ENCODE peak calls at places on chromosomes 6 and 20, in five cellular contexts. One of them, this sample, is unnamed.

GRCh38 chr6:10396775-10397174 is 18.1 kb downstream of the TFAP2A start:
- DNase-seq in adipocyte: no peak
- DNase-seq in HCT116: no peak
- DNase-seq in HepG2: no peak
- DNase-seq in AG10803: no peak
- DNase-seq in this sample: no peak

GRCh38 chr20:25277051-25277801 is 29.3 kb downstream of the PYGB start:
- DNase-seq in HepG2: no peak
- DNase-seq in HCT116: no peak
- DNase-seq in AG10803: no peak
- DNase-seq in adipocyte: no peak
- DNase-seq in this sample: no peak

GRCh38 chr6:13700232-13700631 is 11.4 kb downstream of the RANBP9 start:
- DNase-seq in HepG2: no peak
- DNase-seq in adipocyte: no peak
- DNase-seq in HCT116: no peak
- DNase-seq in AG10803: no peak
- DNase-seq in this sample: no peak

GRCh38 chr6:143872211-143872610 is 7.9 kb downstream of the ZC2HC1B start:
- DNase-seq in HepG2: no peak
- DNase-seq in AG10803: no peak
- DNase-seq in adipocyte: peak
- DNase-seq in HCT116: no peak
- DNase-seq in this sample: no peak

GRCh38 chr6:44128020-44128917 is 915 bp downstream of the TMEM63B start:
- DNase-seq in adipocyte: peak
- DNase-seq in HCT116: no peak
- DNase-seq in AG10803: no peak
- DNase-seq in HepG2: peak
- DNase-seq in this sample: no peak

GRCh38 chr20:4776079-4776630 is 54.4 kb downstream of the PRND start:
- DNase-seq in AG10803: no peak
- DNase-seq in HepG2: no peak
- DNase-seq in adipocyte: no peak
- DNase-seq in HCT116: no peak
- DNase-seq in this sample: no peak

GRCh38 chr20:19308151-19308550 is 95.7 kb downstream of the SLC24A3 start:
- DNase-seq in HCT116: no peak
- DNase-seq in AG10803: no peak
- DNase-seq in HepG2: no peak
- DNase-seq in adipocyte: no peak
- DNase-seq in this sample: no peak

GRCh38 chr20:18094191-18094590 is 36.5 kb upstream of the OVOL2 start:
- DNase-seq in AG10803: no peak
- DNase-seq in HepG2: no peak
- DNase-seq in adipocyte: no peak
- DNase-seq in HCT116: no peak
- DNase-seq in this sample: no peak

GRCh38 chr20:40265872-40266533 is 423.0 kb downstream of the MAFB start:
- DNase-seq in HCT116: no peak
- DNase-seq in HepG2: peak
- DNase-seq in AG10803: peak
- DNase-seq in adipocyte: peak
- DNase-seq in this sample: no peak

GRCh38 chr20:15682690-15683089 is 890.6 kb downstream of the KIF16B start:
- DNase-seq in HepG2: no peak
- DNase-seq in adipocyte: peak
- DNase-seq in AG10803: no peak
- DNase-seq in HCT116: no peak
- DNase-seq in this sample: no peak

GRCh38 chr6:142728910-142729481 is 216.0 kb downstream of the HIVEP2 start:
- DNase-seq in HepG2: no peak
- DNase-seq in adipocyte: peak
- DNase-seq in AG10803: peak
- DNase-seq in HCT116: no peak
- DNase-seq in this sample: peak

GRCh38 chr6:135505648-135506047 is 8.1 kb upstream of the AHI1 start:
- DNase-seq in adipocyte: no peak
- DNase-seq in HepG2: no peak
- DNase-seq in AG10803: peak
- DNase-seq in HCT116: no peak
- DNase-seq in this sample: no peak

GRCh38 chr20:4898845-4899244 is 102.5 kb downstream of the SLC23A2 start:
- DNase-seq in AG10803: no peak
- DNase-seq in HepG2: no peak
- DNase-seq in HCT116: no peak
- DNase-seq in adipocyte: no peak
- DNase-seq in this sample: no peak

GRCh38 chr6:151716446-151717047 is 90.9 kb upstream of the ESR1 start:
- DNase-seq in adipocyte: no peak
- DNase-seq in HepG2: peak
- DNase-seq in AG10803: no peak
- DNase-seq in HCT116: no peak
- DNase-seq in this sample: no peak

GRCh38 chr20:63736893-63737689 is 627 bp downstream of the LIME1 start:
- DNase-seq in HCT116: no peak
- DNase-seq in AG10803: no peak
- DNase-seq in adipocyte: no peak
- DNase-seq in HepG2: no peak
- DNase-seq in this sample: no peak

GRCh38 chr6:134891633-134892032 is 58.3 kb downstream of the ALDH8A1 start:
- DNase-seq in HepG2: no peak
- DNase-seq in adipocyte: no peak
- DNase-seq in HCT116: no peak
- DNase-seq in AG10803: no peak
- DNase-seq in this sample: no peak

GRCh38 chr6:12356983-12357972 is 67.1 kb downstream of the EDN1 start:
- DNase-seq in AG10803: peak
- DNase-seq in adipocyte: no peak
- DNase-seq in HCT116: no peak
- DNase-seq in HepG2: no peak
- DNase-seq in this sample: no peak

GRCh38 chr6:133567656-133568055 is 321.3 kb upstream of the TCF21 start:
- DNase-seq in AG10803: peak
- DNase-seq in adipocyte: peak
- DNase-seq in HCT116: no peak
- DNase-seq in HepG2: no peak
- DNase-seq in this sample: no peak

GRCh38 chr6:15511248-15512125 is 151.3 kb downstream of the DTNBP1 start:
- DNase-seq in HCT116: no peak
- DNase-seq in HepG2: no peak
- DNase-seq in AG10803: peak
- DNase-seq in adipocyte: no peak
- DNase-seq in this sample: no peak

GRCh38 chr20:58458342-58459057 is 56.7 kb downstream of the APCDD1L start:
- DNase-seq in adipocyte: no peak
- DNase-seq in HCT116: no peak
- DNase-seq in AG10803: no peak
- DNase-seq in HepG2: no peak
- DNase-seq in this sample: no peak

GRCh38 chr6:112979830-112980229 is 632.7 kb downstream of the RFPL4B start:
- DNase-seq in AG10803: peak
- DNase-seq in HepG2: no peak
- DNase-seq in adipocyte: peak
- DNase-seq in HCT116: no peak
- DNase-seq in this sample: no peak

GRCh38 chr6:140002406-140003022 is 628.1 kb upstream of the CITED2 start:
- DNase-seq in AG10803: peak
- DNase-seq in HCT116: no peak
- DNase-seq in HepG2: no peak
- DNase-seq in adipocyte: peak
- DNase-seq in this sample: no peak

GRCh38 chr20:12171927-12172581 is 254.4 kb downstream of the BTBD3 start:
- DNase-seq in HCT116: no peak
- DNase-seq in AG10803: peak
- DNase-seq in adipocyte: peak
- DNase-seq in HepG2: no peak
- DNase-seq in this sample: peak

DNA sequence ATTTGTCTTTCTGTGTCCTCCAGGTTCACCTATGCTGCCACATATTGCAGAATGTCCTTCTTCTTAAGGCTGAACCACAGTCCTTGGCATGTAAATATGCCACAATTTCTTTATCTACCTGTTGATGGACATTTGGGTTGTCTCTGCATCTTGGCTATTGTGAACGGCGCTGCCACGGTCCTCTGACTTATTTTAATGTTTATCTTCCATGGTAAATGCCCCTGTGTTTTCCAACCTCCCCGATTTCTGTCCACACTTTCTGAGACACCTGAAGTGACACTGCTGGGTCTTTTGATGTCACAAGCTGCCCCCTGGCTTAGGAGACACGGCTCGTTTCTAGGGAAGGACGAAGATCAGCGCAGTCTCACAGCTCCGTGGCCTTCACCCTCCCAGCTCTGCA is 128.3 kb upstream of the PDE10A start:
- DNase-seq in adipocyte: no peak
- DNase-seq in HepG2: no peak
- DNase-seq in AG10803: no peak
- DNase-seq in HCT116: no peak
- DNase-seq in this sample: no peak
- H3K4me3 ChIP-seq in adipocyte: no peak
- H3K4me3 ChIP-seq in HepG2: no peak
- H3K4me3 ChIP-seq in AG10803: no peak
- H3K4me3 ChIP-seq in HCT116: no peak
- H3K4me3 ChIP-seq in this sample: no peak

GRCh38 chr6:27667651-27668441 is 194.9 kb upstream of the ZNF184 start:
- DNase-seq in HCT116: no peak
- DNase-seq in HepG2: no peak
- DNase-seq in AG10803: no peak
- DNase-seq in adipocyte: peak
- DNase-seq in this sample: no peak
- H3K4me3 ChIP-seq in HCT116: no peak
- H3K4me3 ChIP-seq in HepG2: peak
- H3K4me3 ChIP-seq in AG10803: peak
- H3K4me3 ChIP-seq in adipocyte: peak
- H3K4me3 ChIP-seq in this sample: peak

GRCh38 chr6:1614448-1614766 is 4.7 kb downstream of the FOXC1 start:
- DNase-seq in adipocyte: no peak
- DNase-seq in HCT116: no peak
- DNase-seq in HepG2: no peak
- DNase-seq in AG10803: no peak
- DNase-seq in this sample: no peak

GRCh38 chr6:1615651-1616420 is 6.1 kb downstream of the FOXC1 start:
- DNase-seq in HepG2: no peak
- DNase-seq in HCT116: no peak
- DNase-seq in adipocyte: no peak
- DNase-seq in AG10803: no peak
- DNase-seq in this sample: no peak

GRCh38 chr6:1616556-1617463 is 7.1 kb downstream of the FOXC1 start:
- DNase-seq in HCT116: no peak
- DNase-seq in HepG2: no peak
- DNase-seq in adipocyte: no peak
- DNase-seq in AG10803: no peak
- DNase-seq in this sample: no peak

GRCh38 chr6:1613631-1614447 is 4.1 kb downstream of the FOXC1 start:
- DNase-seq in AG10803: no peak
- DNase-seq in adipocyte: peak
- DNase-seq in HepG2: no peak
- DNase-seq in HCT116: no peak
- DNase-seq in this sample: no peak

DNA sequence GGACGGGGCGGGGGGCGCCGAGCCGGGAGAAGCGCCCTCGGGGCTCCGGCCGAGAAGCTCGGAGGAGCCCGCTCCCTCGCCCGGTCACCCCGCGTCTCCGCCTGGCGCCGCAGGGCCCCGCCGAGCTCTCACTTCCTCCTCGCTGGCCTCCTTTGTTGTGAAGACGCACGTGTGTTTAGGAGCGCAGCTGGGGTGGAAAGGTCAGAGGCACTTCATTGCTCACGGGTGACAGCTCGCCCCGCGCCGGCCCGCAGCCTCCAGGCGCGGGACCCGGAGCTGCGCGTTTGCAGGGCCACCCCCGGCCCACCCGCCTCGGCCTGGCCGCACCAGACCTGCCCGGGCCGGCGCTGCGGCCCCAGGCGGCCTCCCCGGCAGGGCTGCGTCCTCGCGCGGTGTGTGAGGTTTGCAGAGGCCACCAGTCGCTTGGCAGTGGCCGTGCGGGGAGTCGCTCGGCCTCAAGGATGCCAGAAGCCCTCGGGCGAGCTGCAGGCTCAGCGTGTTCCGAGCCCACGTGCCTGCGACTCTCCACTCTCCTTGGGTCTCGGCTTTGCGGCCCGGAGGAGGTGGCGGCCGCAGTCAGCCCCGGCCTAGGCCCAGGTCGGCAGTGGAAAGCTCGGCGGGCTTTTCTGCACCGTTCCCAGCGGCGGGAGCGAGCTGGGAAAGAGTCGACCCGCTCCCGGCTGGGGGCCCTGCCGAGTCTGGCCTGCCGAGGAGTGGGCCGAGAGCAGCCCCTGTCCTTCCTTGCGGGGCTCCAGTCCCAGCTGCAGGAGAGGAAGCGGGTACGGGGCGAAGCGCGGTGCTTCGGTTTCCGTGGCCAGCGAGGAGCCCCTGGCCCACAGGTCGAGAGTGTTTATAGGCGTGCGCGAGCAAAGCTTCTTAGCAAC is 5.3 kb downstream of the FOXC1 start:
- DNase-seq in HCT116: no peak
- DNase-seq in HepG2: no peak
- DNase-seq in adipocyte: no peak
- DNase-seq in AG10803: no peak
- DNase-seq in this sample: no peak
- H3K4me3 ChIP-seq in HCT116: no peak
- H3K4me3 ChIP-seq in HepG2: no peak
- H3K4me3 ChIP-seq in adipocyte: no peak
- H3K4me3 ChIP-seq in AG10803: no peak
- H3K4me3 ChIP-seq in this sample: peak

GRCh38 chr6:81822584-81822983 is 70.1 kb upstream of the TENT5A start:
- DNase-seq in HCT116: no peak
- DNase-seq in HepG2: no peak
- DNase-seq in AG10803: no peak
- DNase-seq in adipocyte: no peak
- DNase-seq in this sample: no peak

GRCh38 chr6:81820979-81821378 is 68.5 kb upstream of the TENT5A start:
- DNase-seq in AG10803: no peak
- DNase-seq in HepG2: no peak
- DNase-seq in HCT116: no peak
- DNase-seq in adipocyte: no peak
- DNase-seq in this sample: peak

GRCh38 chr6:81820422-81820821 is 67.9 kb upstream of the TENT5A start:
- DNase-seq in adipocyte: no peak
- DNase-seq in HCT116: no peak
- DNase-seq in AG10803: no peak
- DNase-seq in HepG2: no peak
- DNase-seq in this sample: no peak

GRCh38 chr6:81819767-81820166 is 67.3 kb upstream of the TENT5A start:
- DNase-seq in AG10803: no peak
- DNase-seq in adipocyte: no peak
- DNase-seq in HCT116: no peak
- DNase-seq in HepG2: no peak
- DNase-seq in this sample: no peak

DNA sequence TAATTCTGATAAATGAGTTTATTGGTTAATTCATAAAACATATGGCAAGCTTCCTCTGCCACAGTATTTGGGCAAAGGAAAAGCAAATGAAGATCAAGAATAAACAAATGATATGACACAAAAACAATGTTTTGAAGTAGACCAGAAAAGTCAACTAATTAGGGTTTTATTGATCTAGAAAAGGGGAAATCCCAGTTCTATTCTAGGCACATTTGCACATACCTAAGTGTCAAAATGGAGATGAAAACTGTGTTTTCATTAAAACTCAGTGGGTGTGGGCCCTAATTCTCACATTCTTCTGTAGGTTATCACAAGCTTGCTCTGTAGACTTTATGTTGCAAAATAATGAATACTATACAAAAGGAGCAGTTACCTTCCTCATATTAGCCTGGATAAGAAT is 69.0 kb upstream of the TENT5A start:
- DNase-seq in adipocyte: no peak
- DNase-seq in HCT116: no peak
- DNase-seq in HepG2: no peak
- DNase-seq in AG10803: no peak
- DNase-seq in this sample: no peak
- H3K4me3 ChIP-seq in adipocyte: no peak
- H3K4me3 ChIP-seq in HCT116: no peak
- H3K4me3 ChIP-seq in HepG2: no peak
- H3K4me3 ChIP-seq in AG10803: no peak
- H3K4me3 ChIP-seq in this sample: no peak

This sample was measured in astrocyte of the cerebellum.